ENCODE peak calls at places on chromosomes 3 and 15, in four cellular contexts. F is GM12878, T is K562, N is A549. U is an unnamed sample.
A peak's percentile ranks its signal among the peaks of the same experiment; 100 is the strongest.

GRCh38 chr15:66573719-66574641 is 8.2 kb upstream of the LCTL start:
- DNase-seq in F (no peak), T (no peak), N (no peak), U (peak; percentile 89)

GRCh38 chr3:71304684-71305083 is 278.8 kb downstream of the FOXP1 start:
- DNase-seq in T (no peak), F (no peak), N (no peak), U (peak; percentile 72)

GRCh38 chr3:141875893-141876380 is 506 bp upstream of the ATP1B3 start:
- DNase-seq in T (peak; percentile 38), N (peak; percentile 81), F (no peak), U (peak; percentile 71)

GRCh38 chr15:42736178-42736792 is 643 bp downstream of the CDAN1 start:
- DNase-seq in T (peak; percentile 64), F (no peak), N (no peak), U (no peak)

GRCh38 chr3:185900228-185900627 is 37.6 kb downstream of the TRA2B start:
- DNase-seq in F (no peak), T (peak; percentile 82), N (peak; percentile 68), U (peak; percentile 95)

GRCh38 chr15:75786564-75786925 is 56.7 kb upstream of the UBE2Q2 start:
- DNase-seq in F (no peak), T (no peak), N (no peak), U (no peak)

GRCh38 chr3:123799544-123800351 is 84.4 kb downstream of the MYLK start:
- DNase-seq in T (no peak), N (peak; percentile 18), F (no peak), U (peak; percentile 56)

GRCh38 chr15:92949604-92950249 is 49.6 kb downstream of the CHD2 start:
- DNase-seq in N (peak; percentile 35), T (no peak), F (no peak), U (no peak)

GRCh38 chr15:57743424-57743823 is 36.9 kb downstream of the POLR2M start:
- DNase-seq in T (peak; percentile 15), N (peak; percentile 27), F (no peak), U (no peak)

GRCh38 chr3:190120161-190121060 is at the start of gene P3H2:
- DNase-seq in T (no peak), F (no peak), N (peak; percentile 90), U (peak; percentile 93)

DNA sequence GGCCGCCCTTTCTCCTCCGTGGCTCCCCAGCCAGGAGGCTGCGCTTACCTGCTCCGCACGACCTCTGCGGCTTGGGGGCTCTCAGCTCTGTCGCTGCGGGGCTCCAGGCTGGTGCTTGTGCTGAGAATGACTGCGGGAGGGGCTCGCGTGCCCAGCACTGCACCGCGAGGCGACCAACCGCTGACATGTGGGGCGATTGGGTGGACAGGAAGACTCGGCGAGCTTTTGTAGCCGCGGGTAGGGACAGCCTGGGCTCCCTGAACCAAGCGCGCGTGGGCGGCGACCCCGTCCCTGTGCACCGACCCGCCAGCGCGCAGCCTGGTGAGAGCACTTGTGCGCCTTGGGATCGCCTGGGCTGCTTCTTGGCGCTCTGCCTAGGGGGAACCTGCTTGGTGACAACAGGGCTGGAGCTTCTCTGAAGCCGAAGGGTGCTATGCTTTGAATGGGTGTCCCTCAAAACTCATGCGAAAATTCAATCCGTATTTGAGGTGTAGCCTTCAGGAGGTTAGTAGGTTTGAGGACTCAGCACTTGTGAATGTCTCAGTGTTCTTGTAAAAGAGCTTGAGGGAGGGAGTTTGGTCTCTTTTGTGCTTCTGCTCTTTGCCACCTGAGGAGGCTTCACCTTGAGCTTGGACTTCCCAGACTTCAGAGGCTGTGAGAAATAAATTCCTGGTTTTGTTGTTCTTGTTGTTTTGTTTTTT is 50.4 kb downstream of the IL12A start:
- DNase-seq in N (no peak), F (no peak), T (no peak), U (no peak)
- TF ChIP-seq ELK1 in N (no peak), F (no peak), T (no peak), U (no peak)

GRCh38 chr3:168213920-168214319 is 118.2 kb upstream of the GOLIM4 start:
- DNase-seq in N (no peak), T (no peak), F (peak; percentile 17), U (no peak)
- TF ChIP-seq ELK1 in N (no peak), T (no peak), F (no peak), U (no peak)

DNA sequence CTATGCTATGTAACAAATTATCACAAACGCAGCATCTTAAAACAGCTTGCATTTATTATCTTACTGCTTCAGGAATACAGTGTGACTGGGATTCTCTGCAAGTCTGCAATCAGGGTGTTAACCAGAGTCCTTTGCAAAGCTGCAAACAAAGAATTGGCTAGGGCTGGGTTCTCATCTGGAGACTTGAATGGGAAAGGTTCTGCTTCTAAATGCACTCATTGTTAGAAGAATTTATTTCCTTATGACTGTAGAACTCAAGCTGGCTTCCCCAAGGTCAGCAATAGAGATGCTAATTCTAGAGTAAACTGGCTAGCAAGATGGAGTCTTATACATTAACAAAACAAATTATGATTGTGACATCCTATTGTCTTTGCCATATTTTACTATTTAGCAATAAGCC is 673.7 kb downstream of the DIPK2A start:
- DNase-seq in N (no peak), F (no peak), T (no peak), U (no peak)
- TF ChIP-seq ELK1 in N (no peak), F (no peak), T (no peak), U (no peak)

DNA sequence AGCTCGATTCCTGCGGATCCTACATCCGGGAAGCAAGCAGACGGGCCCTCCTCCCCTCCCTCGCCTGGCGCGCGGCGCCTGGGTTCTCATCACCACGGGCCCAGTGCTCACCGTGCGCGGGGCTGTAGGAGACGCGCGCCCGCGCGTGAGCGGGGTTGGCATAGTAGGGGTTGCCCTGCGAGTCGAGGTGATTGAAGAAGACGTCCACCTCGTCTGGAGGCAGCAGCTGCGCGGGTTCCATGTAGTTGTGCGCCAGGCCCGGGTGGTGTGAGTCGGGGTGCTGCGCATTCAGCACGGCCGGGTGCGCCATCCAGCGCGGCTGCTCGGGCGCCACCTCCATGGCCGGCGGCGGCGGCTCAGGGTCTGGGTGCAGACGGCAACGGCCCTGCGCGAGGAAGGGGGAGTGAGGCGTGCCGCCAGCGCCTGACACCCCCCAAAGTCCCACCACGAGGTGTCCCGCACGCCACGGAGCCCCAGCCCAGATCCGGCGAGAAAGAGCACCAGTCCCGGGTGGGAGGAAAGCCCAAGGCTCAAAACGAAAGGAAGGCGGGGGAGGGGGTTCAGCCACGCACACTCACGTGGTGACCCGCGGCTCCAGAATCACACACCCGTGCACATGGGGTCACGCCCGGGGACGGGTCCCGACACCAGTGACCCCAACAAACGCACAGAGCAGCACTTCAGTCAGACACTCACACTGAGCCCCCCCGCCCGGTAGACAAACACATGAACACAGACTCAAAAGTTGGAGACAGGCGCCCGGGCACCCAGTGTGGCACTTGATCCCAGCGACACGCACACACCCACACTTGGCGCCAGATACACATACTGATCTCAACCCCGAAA is 6.1 kb downstream of the GATA2 start:
- DNase-seq in T (no peak), F (no peak), N (peak; percentile 22), U (peak; percentile 41)
- TF ChIP-seq ELK1 in T (no peak), F (no peak), N (no peak), U (no peak)

U was measured in IMR-90.